ENCODE peak calls at places on chromosomes 7 and 10, in five cellular contexts. T, L, K, B and P are unnamed samples.

GRCh38 chr10:124917939-124918830 is 23.7 kb upstream of the ZRANB1 start:
- DNase-seq in B (no peak), T (peak; percentile 77), K (no peak), L (peak; percentile 54), P (no peak)

GRCh38 chr10:72834183-72834825 is 59.2 kb upstream of the OIT3 start:
- DNase-seq in B (peak; percentile 54), T (peak; percentile 67), L (peak; percentile 46), K (peak; percentile 71), P (peak; percentile 76)

GRCh38 chr10:78408671-78409472 is 375.2 kb downstream of the RPS24 start:
- DNase-seq in K (peak; percentile 70), B (no peak), T (peak; percentile 68), L (no peak), P (no peak)

GRCh38 chr7:139231513-139232376 is 708 bp downstream of the UBN2 start:
- DNase-seq in K (peak; percentile 57), B (peak; percentile 75), T (no peak), L (peak; percentile 11), P (peak; percentile 32)

GRCh38 chr7:149774237-149775175 is 1.1 kb upstream of the ZNF467 start:
- DNase-seq in K (peak; percentile 51), B (no peak), T (no peak), L (no peak), P (no peak)

GRCh38 chr7:52723606-52724005 is 311.8 kb upstream of the POM121L12 start:
- DNase-seq in T (no peak), L (no peak), B (no peak), K (no peak), P (no peak)

GRCh38 chr7:131556912-131557457 is 557 bp upstream of the PODXL start:
- DNase-seq in K (no peak), L (no peak), B (no peak), T (no peak), P (no peak)

GRCh38 chr10:5776881-5777197 is 36.4 kb downstream of the GDI2 start:
- DNase-seq in L (no peak), K (no peak), T (peak; percentile 62), B (no peak), P (no peak)

GRCh38 chr10:87671416-87671815 is 11.7 kb downstream of the PAPSS2 start:
- DNase-seq in L (no peak), T (no peak), B (no peak), K (no peak), P (no peak)

GRCh38 chr10:133242611-133243356 is 5.1 kb downstream of the VENTX start:
- DNase-seq in K (no peak), B (no peak), T (no peak), L (no peak), P (no peak)

GRCh38 chr10:82162549-82163210 is 287.7 kb downstream of the NRG3 start:
- DNase-seq in L (no peak), T (no peak), K (no peak), B (no peak), P (no peak)

GRCh38 chr10:11261687-11262086 is 244.0 kb downstream of the CELF2 start:
- DNase-seq in K (no peak), L (no peak), T (no peak), B (peak; percentile 38), P (no peak)

GRCh38 chr10:11263039-11263345 is 245.3 kb downstream of the CELF2 start:
- DNase-seq in K (no peak), T (no peak), L (no peak), B (no peak), P (no peak)

GRCh38 chr10:11261143-11261542 is 243.5 kb downstream of the CELF2 start:
- DNase-seq in T (no peak), K (no peak), B (no peak), L (no peak), P (no peak)

GRCh38 chr10:11263767-11264166 is 246.1 kb downstream of the CELF2 start:
- DNase-seq in T (no peak), B (no peak), L (no peak), K (no peak), P (no peak)

DNA sequence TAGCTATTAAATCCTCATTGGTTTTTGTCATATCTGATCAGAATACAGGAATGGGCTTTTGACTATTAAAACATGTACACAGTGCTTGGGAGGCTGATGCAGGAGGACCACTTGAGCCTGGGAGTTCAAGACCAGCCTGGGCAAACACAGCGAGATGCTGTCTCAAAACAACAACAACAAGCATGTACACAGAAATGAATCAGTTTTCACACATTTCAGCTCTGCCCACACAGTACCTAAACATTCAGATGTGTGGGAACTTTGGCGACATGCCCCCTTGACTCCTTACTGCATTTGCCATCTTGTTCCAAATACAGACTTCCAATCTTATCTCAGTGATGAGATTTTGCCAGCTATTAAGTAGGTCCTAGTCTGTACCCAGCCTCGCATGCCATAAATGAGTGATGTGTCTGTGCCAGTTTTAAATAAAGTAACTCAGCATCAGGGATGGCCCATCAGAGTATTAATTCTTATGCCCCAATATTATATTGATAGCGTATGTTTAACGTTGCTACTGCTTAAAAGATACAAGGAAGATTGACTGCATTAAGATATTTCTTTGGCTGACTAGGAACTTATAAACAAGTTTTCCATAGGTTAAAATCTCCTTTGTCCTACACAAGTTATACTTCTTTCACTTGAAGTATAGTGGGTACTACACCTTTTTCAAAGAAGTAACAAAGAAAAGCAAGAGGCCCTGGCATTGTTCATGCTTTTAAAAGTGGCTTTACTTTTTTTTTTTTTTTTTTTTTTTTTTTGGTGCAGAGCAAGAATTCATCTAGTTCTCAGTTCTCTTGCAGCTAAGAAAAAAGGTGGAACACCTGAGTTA is 244.8 kb downstream of the CELF2 start:
- DNase-seq in B (no peak), L (no peak), K (no peak), T (no peak), P (no peak)
- TF ChIP-seq CTCF in B (no peak), L (no peak), K (no peak), T (no peak), P (no peak)

DNA sequence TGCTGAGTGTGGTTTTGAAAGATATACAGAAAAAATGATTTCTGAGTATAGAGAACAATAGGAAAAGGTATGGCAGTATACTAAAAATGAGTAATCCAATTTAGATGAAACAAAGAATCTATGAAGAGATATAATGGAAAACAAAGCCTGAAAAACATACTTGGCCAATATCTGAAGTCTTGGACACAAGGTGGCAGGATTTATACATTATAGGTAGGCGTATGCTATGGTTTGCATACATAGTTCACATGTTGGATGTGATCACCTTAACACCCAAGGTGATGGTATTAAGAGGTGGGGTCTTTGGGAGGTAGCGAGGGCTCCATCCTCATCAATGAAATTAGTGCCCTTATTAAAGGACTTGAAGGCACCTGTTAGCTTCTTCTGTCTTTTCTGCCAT is 34.5 kb upstream of the BPGM start:
- DNase-seq in L (no peak), B (no peak), K (no peak), T (no peak), P (peak; percentile 14)
- TF ChIP-seq CTCF in L (no peak), B (no peak), K (no peak), T (no peak), P (no peak)

GRCh38 chr10:59633063-59633462 is 76.6 kb downstream of the SLC16A9 start:
- DNase-seq in T (no peak), K (no peak), L (no peak), B (no peak), P (no peak)
- TF ChIP-seq CTCF in T (no peak), K (no peak), L (no peak), B (no peak), P (no peak)

GRCh38 chr10:13518076-13518692 is 10.6 kb downstream of the BEND7 start:
- DNase-seq in B (peak; percentile 52), L (no peak), K (peak; percentile 56), T (no peak), P (no peak)
- TF ChIP-seq CTCF in B (no peak), L (peak; percentile 28), K (peak; percentile 53), T (peak; percentile 61), P (peak; percentile 13)

DNA sequence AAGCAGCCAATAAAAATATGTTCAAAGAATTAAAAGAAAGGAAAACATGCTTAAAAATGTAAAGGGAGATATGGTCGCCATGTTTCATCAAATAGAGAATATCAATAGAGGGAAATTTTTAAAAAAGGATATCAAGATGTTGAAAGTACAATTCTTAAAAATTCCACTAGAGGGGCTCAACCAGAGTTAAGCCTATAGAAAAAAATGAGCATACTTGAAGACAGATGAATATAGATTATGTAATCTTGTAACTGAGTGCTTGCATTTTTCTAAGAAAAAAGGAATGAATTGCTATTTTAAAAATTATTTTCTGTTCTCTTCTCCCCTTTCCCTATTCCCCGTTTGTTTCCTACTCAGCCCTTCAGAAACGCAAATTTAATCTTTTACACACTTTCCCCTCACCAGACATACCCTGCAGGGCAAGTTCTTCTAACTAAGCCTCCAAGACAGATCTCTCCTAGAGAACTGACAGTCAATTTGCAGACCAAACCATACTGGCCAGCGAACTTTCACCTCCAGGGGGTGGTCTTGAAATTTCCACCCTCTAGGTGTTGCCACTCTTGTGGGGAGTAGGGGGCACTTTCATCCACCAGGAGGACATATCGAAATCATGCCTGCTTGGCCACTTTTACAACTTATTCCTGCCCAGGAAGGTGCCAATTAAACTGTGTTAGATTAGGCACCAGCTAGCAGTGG is 67.7 kb downstream of the NSUN6 start:
- DNase-seq in L (no peak), B (no peak), K (no peak), T (no peak), P (no peak)
- TF ChIP-seq CTCF in L (peak; percentile 16), B (no peak), K (peak; percentile 21), T (no peak), P (peak; percentile 27)

GRCh38 chr10:117003336-117003735 is 1.7 kb downstream of the SHTN1 start:
- DNase-seq in L (no peak), K (no peak), B (no peak), T (no peak), P (no peak)

GRCh38 chr10:117004238-117004626 is 755 bp downstream of the SHTN1 start:
- DNase-seq in L (peak; percentile 73), K (no peak), B (peak; percentile 22), T (no peak), P (no peak)

GRCh38 chr10:117004627-117005453 is at the start of gene SHTN1:
- DNase-seq in L (peak; percentile 88), T (peak; percentile 19), K (peak; percentile 93), B (peak; percentile 61), P (peak; percentile 88)

GRCh38 chr10:117007080-117007479 is 2.1 kb upstream of the SHTN1 start:
- DNase-seq in B (no peak), T (peak; percentile 38), K (no peak), L (peak; percentile 85), P (peak; percentile 61)

DNA sequence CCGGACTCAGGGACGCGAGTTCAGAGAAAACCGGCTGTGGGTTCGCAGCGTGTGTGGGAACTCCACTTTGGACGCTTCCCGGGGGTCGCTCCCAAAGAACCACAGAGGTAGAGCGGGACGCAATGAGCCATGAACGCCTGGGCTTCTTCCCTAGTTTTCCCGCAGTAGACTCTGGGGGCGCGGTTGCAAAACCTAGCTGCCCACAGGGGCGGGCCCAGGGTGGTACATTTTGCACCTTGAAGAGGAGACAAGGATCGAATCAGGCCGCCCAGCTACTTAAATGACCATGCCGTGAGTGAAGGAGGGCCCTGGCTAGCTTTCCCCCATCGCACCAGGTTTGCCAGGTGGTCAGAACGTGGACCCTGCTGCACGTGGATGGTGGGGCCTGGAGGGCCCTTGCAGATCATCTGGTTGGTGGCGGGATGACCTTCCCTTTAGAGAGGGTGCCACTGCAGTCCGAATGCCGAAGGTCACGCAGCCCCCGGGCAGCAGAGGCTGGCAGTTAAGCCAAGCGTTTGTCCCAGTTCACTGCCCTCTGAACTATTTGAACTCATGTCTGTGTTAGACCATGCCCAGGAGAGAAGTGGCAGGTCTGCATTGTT is 568 bp upstream of the SHTN1 start:
- DNase-seq in B (peak; percentile 23), K (peak; percentile 52), L (peak; percentile 16), T (no peak), P (peak; percentile 55)
- TF ChIP-seq CTCF in B (no peak), K (peak; percentile 23), L (no peak), T (no peak), P (no peak)